ENCODE peak calls at places on chromosomes 1 and 21, in four cellular contexts. One of them, this sample, is unnamed.

GRCh38 chr1:77825356-77825709 is 45.9 kb downstream of the MIGA1 start:
- DNase-seq in esophagus squamous epithelium: no peak
- DNase-seq in stomach: peak
- DNase-seq in endodermal cell: peak
- DNase-seq in this sample: peak

GRCh38 chr1:33470495-33471012 is 1.9 kb upstream of the ZSCAN20 start:
- DNase-seq in esophagus squamous epithelium: peak
- DNase-seq in stomach: peak
- DNase-seq in endodermal cell: peak
- DNase-seq in this sample: peak

GRCh38 chr1:100767176-100767876 is 47.8 kb downstream of the VCAM1 start:
- DNase-seq in esophagus squamous epithelium: no peak
- DNase-seq in stomach: no peak
- DNase-seq in endodermal cell: no peak
- DNase-seq in this sample: peak

GRCh38 chr1:218811497-218811896 is 362.2 kb upstream of the LYPLAL1 start:
- DNase-seq in esophagus squamous epithelium: no peak
- DNase-seq in stomach: no peak
- DNase-seq in endodermal cell: no peak
- DNase-seq in this sample: peak

GRCh38 chr1:19645544-19646252 is 1.6 kb downstream of the NBL1 start:
- DNase-seq in esophagus squamous epithelium: no peak
- DNase-seq in stomach: no peak
- DNase-seq in endodermal cell: peak
- DNase-seq in this sample: peak

GRCh38 chr1:180188103-180188506 is 33.4 kb downstream of the QSOX1 start:
- DNase-seq in esophagus squamous epithelium: no peak
- DNase-seq in stomach: peak
- DNase-seq in endodermal cell: peak
- DNase-seq in this sample: peak

GRCh38 chr1:234309598-234310459 is 63.4 kb upstream of the COA6 start:
- DNase-seq in esophagus squamous epithelium: no peak
- DNase-seq in stomach: peak
- DNase-seq in endodermal cell: peak
- DNase-seq in this sample: peak

GRCh38 chr1:174965006-174965971 is 34.5 kb upstream of the CACYBP start:
- DNase-seq in esophagus squamous epithelium: no peak
- DNase-seq in stomach: peak
- DNase-seq in endodermal cell: peak
- DNase-seq in this sample: no peak

DNA sequence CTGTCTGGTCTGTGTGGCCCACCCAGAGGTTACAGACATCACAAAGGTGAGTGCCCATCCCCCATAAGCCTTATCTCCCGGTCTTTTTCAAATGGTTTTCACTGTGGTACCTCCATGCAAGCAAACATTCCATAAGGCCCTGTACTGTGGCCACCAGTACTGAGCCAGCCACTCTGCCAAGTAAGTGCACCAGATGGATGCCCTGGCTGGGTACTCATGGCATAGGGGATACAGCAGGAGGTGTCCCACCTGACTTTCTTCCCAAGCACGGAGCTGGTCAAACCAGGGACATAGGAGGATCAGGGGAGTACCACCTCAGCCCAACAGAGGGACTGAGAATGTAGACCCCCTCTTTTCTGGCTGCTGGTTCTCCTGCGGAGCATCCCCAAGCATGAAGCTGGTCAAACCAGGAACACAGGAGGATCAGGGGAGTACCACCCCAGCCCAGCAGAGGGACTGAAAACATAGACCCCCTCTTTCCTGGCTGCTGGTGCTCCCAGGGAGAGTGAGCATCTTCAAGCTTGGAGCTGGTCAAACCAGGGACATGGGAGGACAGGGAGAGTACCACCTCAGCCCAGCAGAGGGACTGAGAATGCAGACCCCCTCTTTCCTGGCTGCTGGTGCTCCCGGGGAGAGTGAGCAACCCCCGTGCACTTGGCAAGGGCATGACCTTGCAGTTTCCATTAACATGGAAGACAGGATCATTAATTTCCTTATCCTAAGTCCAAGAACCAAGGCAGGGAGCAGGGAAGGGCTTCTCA is 81.8 kb upstream of the KLHDC7A start:
- DNase-seq in esophagus squamous epithelium: no peak
- DNase-seq in stomach: no peak
- DNase-seq in endodermal cell: peak
- DNase-seq in this sample: no peak
- TF ChIP-seq CTCF in esophagus squamous epithelium: no peak
- TF ChIP-seq CTCF in stomach: no peak
- TF ChIP-seq CTCF in endodermal cell: peak
- TF ChIP-seq CTCF in this sample: no peak

GRCh38 chr1:178263341-178263740 is 169.4 kb downstream of the RASAL2 start:
- DNase-seq in esophagus squamous epithelium: no peak
- DNase-seq in stomach: no peak
- DNase-seq in endodermal cell: no peak
- DNase-seq in this sample: no peak

GRCh38 chr1:178254433-178254832 is 160.5 kb downstream of the RASAL2 start:
- DNase-seq in esophagus squamous epithelium: no peak
- DNase-seq in stomach: no peak
- DNase-seq in endodermal cell: no peak
- DNase-seq in this sample: no peak

GRCh38 chr1:178262101-178262500 is 168.2 kb downstream of the RASAL2 start:
- DNase-seq in esophagus squamous epithelium: no peak
- DNase-seq in stomach: no peak
- DNase-seq in endodermal cell: no peak
- DNase-seq in this sample: no peak

DNA sequence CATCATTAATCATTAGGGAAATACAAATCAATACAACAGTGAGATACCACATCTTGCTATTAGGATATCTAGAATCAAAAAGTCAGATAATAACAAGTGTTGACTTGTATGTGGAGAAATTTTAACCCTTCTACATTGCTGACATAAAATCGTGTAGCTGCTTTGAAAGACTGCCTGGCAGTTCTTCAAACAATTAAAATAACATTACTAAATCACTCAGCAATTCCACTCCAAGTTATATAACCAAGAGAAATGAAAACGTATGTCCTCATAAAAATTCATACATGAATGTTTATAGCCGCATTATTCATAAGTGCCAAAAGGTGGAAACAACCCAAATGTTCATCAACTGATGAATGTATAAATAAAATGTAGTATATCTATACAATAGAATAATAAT is 164.6 kb downstream of the RASAL2 start:
- DNase-seq in esophagus squamous epithelium: no peak
- DNase-seq in stomach: no peak
- DNase-seq in endodermal cell: no peak
- DNase-seq in this sample: no peak
- H3K4me3 ChIP-seq in esophagus squamous epithelium: no peak
- H3K4me3 ChIP-seq in stomach: no peak
- H3K4me3 ChIP-seq in endodermal cell: no peak
- H3K4me3 ChIP-seq in this sample: no peak

GRCh38 chr1:154478013-154478412 is 24.0 kb upstream of the TDRD10 start:
- DNase-seq in esophagus squamous epithelium: no peak
- DNase-seq in stomach: no peak
- DNase-seq in endodermal cell: no peak
- DNase-seq in this sample: no peak

GRCh38 chr1:154483941-154484803 is 17.8 kb upstream of the TDRD10 start:
- DNase-seq in esophagus squamous epithelium: no peak
- DNase-seq in stomach: peak
- DNase-seq in endodermal cell: no peak
- DNase-seq in this sample: peak

GRCh38 chr1:154478639-154479038 is 23.4 kb upstream of the TDRD10 start:
- DNase-seq in esophagus squamous epithelium: no peak
- DNase-seq in stomach: no peak
- DNase-seq in endodermal cell: no peak
- DNase-seq in this sample: no peak

GRCh38 chr1:154479764-154480421 is 22.1 kb upstream of the TDRD10 start:
- DNase-seq in esophagus squamous epithelium: no peak
- DNase-seq in stomach: peak
- DNase-seq in endodermal cell: peak
- DNase-seq in this sample: peak

GRCh38 chr1:154481058-154481457 is 21.0 kb upstream of the TDRD10 start:
- DNase-seq in esophagus squamous epithelium: no peak
- DNase-seq in stomach: peak
- DNase-seq in endodermal cell: no peak
- DNase-seq in this sample: no peak
- TF ChIP-seq CTCF in esophagus squamous epithelium: no peak
- TF ChIP-seq CTCF in stomach: no peak
- TF ChIP-seq CTCF in endodermal cell: peak
- TF ChIP-seq CTCF in this sample: no peak

GRCh38 chr21:46324390-46325072 is 575 bp downstream of the PCNT start:
- DNase-seq in esophagus squamous epithelium: peak
- DNase-seq in stomach: peak
- DNase-seq in endodermal cell: peak
- DNase-seq in this sample: peak
- H3K4me3 ChIP-seq in esophagus squamous epithelium: peak
- H3K4me3 ChIP-seq in stomach: peak
- H3K4me3 ChIP-seq in endodermal cell: peak
- H3K4me3 ChIP-seq in this sample: peak

GRCh38 chr1:235865565-235866206 is 1.0 kb downstream of the LYST start:
- DNase-seq in esophagus squamous epithelium: no peak
- DNase-seq in stomach: no peak
- DNase-seq in endodermal cell: no peak
- DNase-seq in this sample: no peak

GRCh38 chr1:235864965-235865525 is 1.7 kb downstream of the LYST start:
- DNase-seq in esophagus squamous epithelium: no peak
- DNase-seq in stomach: no peak
- DNase-seq in endodermal cell: no peak
- DNase-seq in this sample: no peak

GRCh38 chr1:235867903-235868469 is 1.3 kb upstream of the LYST start:
- DNase-seq in esophagus squamous epithelium: no peak
- DNase-seq in stomach: no peak
- DNase-seq in endodermal cell: no peak
- DNase-seq in this sample: no peak

GRCh38 chr1:235866913-235867850 is 476 bp upstream of the LYST start:
- DNase-seq in esophagus squamous epithelium: peak
- DNase-seq in stomach: peak
- DNase-seq in endodermal cell: peak
- DNase-seq in this sample: peak

GRCh38 chr1:235866207-235866912 is at the start of gene LYST:
- DNase-seq in esophagus squamous epithelium: no peak
- DNase-seq in stomach: peak
- DNase-seq in endodermal cell: peak
- DNase-seq in this sample: peak
- TF ChIP-seq CTCF in esophagus squamous epithelium: peak
- TF ChIP-seq CTCF in stomach: no peak
- TF ChIP-seq CTCF in endodermal cell: peak
- TF ChIP-seq CTCF in this sample: peak

GRCh38 chr1:203478231-203478630 is 2.6 kb downstream of the PRELP start:
- DNase-seq in esophagus squamous epithelium: no peak
- DNase-seq in stomach: no peak
- DNase-seq in endodermal cell: no peak
- DNase-seq in this sample: no peak
- H3K4me3 ChIP-seq in esophagus squamous epithelium: peak
- H3K4me3 ChIP-seq in stomach: peak
- H3K4me3 ChIP-seq in endodermal cell: no peak
- H3K4me3 ChIP-seq in this sample: no peak

DNA sequence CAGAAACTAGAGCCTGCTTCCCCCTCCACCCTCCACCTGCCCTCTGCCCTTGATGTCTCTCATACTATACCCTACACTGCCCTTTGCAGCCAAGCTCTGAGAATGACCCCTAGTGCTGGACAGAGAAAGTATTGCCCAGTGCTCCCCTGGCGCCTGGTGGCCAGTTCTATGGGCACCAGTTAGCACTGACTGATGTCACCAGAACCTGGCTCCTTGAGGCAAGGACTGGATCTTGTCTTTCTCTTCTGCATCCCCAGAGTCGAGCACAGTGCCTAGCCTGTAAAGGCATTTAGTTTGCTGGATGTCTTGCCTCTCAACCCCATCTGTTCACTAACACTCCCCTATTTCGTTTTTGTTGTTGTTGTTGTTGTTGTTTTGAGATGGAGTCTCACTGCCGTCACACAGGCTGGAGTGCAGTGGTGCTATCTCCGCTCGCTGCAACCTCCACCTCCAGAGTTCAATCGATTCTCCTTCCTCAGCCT is 5.9 kb downstream of the PHLDA3 start:
- DNase-seq in esophagus squamous epithelium: no peak
- DNase-seq in stomach: no peak
- DNase-seq in endodermal cell: peak
- DNase-seq in this sample: peak
- TF ChIP-seq CTCF in esophagus squamous epithelium: no peak
- TF ChIP-seq CTCF in stomach: no peak
- TF ChIP-seq CTCF in endodermal cell: peak
- TF ChIP-seq CTCF in this sample: peak

GRCh38 chr1:10900691-10901090 is 104.2 kb upstream of the CASZ1 start:
- DNase-seq in esophagus squamous epithelium: no peak
- DNase-seq in stomach: no peak
- DNase-seq in endodermal cell: peak
- DNase-seq in this sample: no peak
- H3K4me3 ChIP-seq in esophagus squamous epithelium: peak
- H3K4me3 ChIP-seq in stomach: no peak
- H3K4me3 ChIP-seq in endodermal cell: no peak
- H3K4me3 ChIP-seq in this sample: no peak

DNA sequence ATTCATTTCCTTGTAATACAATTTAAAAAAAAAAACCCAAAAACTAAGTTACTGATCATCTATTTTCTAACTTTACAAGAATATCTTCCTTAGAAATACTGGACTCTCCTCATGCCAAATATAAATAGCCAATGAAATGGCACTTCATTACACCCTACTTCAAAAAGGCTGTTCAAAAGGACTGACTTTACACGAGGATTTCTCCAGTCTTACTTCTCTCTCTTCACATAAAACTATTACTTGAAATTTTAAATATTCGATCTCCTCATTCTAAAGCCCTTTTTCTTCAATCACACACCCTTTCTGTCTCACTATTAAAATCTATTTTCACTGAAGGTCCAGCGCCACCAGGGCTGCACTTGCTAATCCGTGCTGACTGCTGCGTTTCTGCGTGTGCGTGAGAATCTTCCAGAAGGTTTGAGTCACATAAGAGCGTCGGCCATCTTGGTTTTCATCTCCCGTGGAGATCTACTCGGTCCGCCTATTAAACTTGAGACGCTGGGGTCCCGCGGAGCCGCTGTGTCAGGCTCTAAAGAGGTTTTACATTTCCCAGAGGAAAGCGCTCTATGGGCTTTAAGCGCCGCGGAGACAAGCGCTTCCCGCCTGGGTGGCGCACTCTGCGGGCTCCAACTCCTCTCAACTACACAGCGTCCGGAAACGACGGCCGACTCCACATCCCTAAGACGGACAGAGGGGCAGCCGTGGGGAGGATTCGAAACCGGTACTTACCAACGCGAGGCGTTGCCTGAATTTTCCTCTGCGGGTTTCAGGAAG is 643 bp downstream of the LRIF1 start:
- DNase-seq in esophagus squamous epithelium: peak
- DNase-seq in stomach: peak
- DNase-seq in endodermal cell: peak
- DNase-seq in this sample: peak
- TF ChIP-seq CTCF in esophagus squamous epithelium: no peak
- TF ChIP-seq CTCF in stomach: no peak
- TF ChIP-seq CTCF in endodermal cell: no peak
- TF ChIP-seq CTCF in this sample: peak